ENCODE peak calls at places on chromosome 1, in seven cellular contexts. V is IMR-90, Y is H1, L is H9, H is mesenchymal stem cell, G is neuronal stem cell, O is trophoblast cell. N is an unnamed sample.

GRCh38 chr1:230067871-230068814 is 1.1 kb downstream of the GALNT2 start:
- DNase-seq in V (no peak), Y (no peak), L (no peak), H (peak; percentile 54), G (peak; percentile 45), O (peak; percentile 49), N (peak; percentile 68)

GRCh38 chr1:59445040-59445439 is 148.1 kb downstream of the FGGY start:
- DNase-seq in V (no peak), Y (no peak), L (no peak), H (peak; percentile 6), G (no peak), O (peak; percentile 33), N (peak; percentile 12)

GRCh38 chr1:168054117-168054516 is 82.6 kb downstream of the GPR161 start:
- DNase-seq in V (no peak), Y (no peak), L (no peak), H (no peak), G (no peak), O (no peak), N (no peak)

GRCh38 chr1:54372978-54373377 is 33.2 kb downstream of the SSBP3 start:
- DNase-seq in V (no peak), Y (no peak), L (no peak), H (no peak), G (no peak), O (no peak), N (no peak)

GRCh38 chr1:43872280-43872679 is 61.3 kb upstream of the ARTN start:
- DNase-seq in V (no peak), Y (no peak), L (no peak), H (no peak), G (no peak), O (peak; percentile 45), N (no peak)

GRCh38 chr1:153801786-153802697 is 26.8 kb downstream of the SLC27A3 start:
- DNase-seq in V (no peak), Y (no peak), L (no peak), H (no peak), G (no peak), O (no peak), N (no peak)

GRCh38 chr1:217273866-217274265 is 357.0 kb downstream of the GPATCH2 start:
- DNase-seq in V (peak; percentile 58), Y (no peak), L (no peak), H (peak; percentile 51), G (no peak), O (peak; percentile 75), N (no peak)

GRCh38 chr1:236426215-236426614 is 32.1 kb downstream of the EDARADD start:
- DNase-seq in V (no peak), Y (no peak), L (no peak), H (no peak), G (no peak), O (no peak), N (no peak)

GRCh38 chr1:50959303-50959912 is 659 bp downstream of the FAF1 start:
- DNase-seq in V (peak; percentile 37), Y (no peak), L (no peak), H (peak; percentile 59), G (no peak), O (peak; percentile 66), N (peak; percentile 55)

GRCh38 chr1:233006582-233006981 is 56.2 kb downstream of the NTPCR start:
- DNase-seq in V (peak; percentile 16), Y (no peak), L (no peak), H (peak; percentile 77), G (no peak), O (no peak), N (no peak)

GRCh38 chr1:91552596-91552995 is 51.9 kb downstream of the CDC7 start:
- DNase-seq in V (no peak), Y (no peak), L (no peak), H (no peak), G (no peak), O (no peak), N (no peak)

GRCh38 chr1:91549041-91549735 is 48.5 kb downstream of the CDC7 start:
- DNase-seq in V (no peak), Y (no peak), L (no peak), H (no peak), G (no peak), O (no peak), N (no peak)

GRCh38 chr1:91553196-91553595 is 52.5 kb downstream of the CDC7 start:
- DNase-seq in V (peak; percentile 80), Y (no peak), L (no peak), H (peak; percentile 71), G (no peak), O (peak; percentile 58), N (no peak)

GRCh38 chr1:91550961-91551360 is 50.3 kb downstream of the CDC7 start:
- DNase-seq in V (no peak), Y (no peak), L (no peak), H (no peak), G (no peak), O (no peak), N (no peak)

GRCh38 chr1:91552091-91552490 is 51.4 kb downstream of the CDC7 start:
- DNase-seq in V (peak; percentile 43), Y (no peak), L (no peak), H (peak; percentile 14), G (no peak), O (no peak), N (no peak)
- H3K4ac ChIP-seq in V (no peak overlapping the region), Y (no peak overlapping the region), L (no peak overlapping the region), H (no peak overlapping the region), G (no peak overlapping the region), O (no peak overlapping the region), N (no peak overlapping the region)

GRCh38 chr1:40653851-40654537 is 11.5 kb downstream of the RIMS3 start:
- DNase-seq in V (no peak), Y (no peak), L (peak; percentile 73), H (no peak), G (peak; percentile 49), O (no peak), N (peak; percentile 69)
- H3K9ac ChIP-seq in V (no peak overlapping the region), Y (peak overlapping the region; percentile 75), L (no peak overlapping the region), H (no peak overlapping the region), G (peak overlapping the region; percentile 60), O (no peak overlapping the region), N (peak overlapping the region; percentile 47)

DNA sequence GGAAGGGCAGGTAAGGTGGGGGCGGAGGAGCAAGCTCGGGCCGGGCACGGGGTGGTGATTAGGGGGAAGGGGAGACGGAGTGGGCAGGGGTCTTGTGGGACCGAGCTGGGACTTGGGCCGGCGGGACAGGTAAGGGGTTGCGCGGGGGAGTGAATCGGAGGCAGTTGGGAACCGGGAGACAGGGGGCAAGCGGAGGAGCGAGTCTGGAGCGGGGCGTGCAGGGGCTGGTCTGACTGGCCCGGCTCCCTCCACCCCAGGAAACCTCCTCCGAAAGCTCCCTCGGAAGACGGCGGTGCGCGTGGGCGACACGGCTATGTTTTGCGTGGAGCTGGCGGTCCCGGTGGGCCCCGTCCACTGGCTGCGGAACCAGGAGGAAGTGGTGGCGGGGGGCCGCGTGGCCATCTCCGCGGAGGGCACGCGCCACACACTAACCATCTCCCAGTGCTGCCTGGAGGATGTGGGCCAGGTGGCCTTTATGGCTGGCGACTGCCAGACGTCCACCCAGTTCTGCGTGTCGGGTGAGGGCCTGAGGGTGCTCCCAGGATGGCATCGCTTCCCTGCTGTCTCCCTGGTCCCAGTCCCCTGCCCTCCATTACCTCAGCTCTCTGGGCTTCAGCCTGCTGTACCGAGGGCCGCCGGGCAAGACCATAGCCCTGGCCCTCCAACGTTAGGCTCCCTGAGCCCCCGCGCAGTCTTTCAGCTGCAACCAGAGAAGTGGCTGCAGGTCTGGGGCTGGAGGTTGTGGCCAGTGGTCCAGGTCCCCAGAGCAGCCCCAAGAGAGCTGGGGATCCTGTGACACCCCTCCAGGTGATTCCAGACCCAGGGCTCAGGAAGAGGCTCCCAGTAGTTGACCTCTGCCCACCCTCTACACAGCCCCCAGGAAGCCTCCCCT is 6.3 kb downstream of the OBSCN start:
- DNase-seq in V (no peak), Y (no peak), L (no peak), H (no peak), G (no peak), O (no peak), N (no peak)
- H3K4ac ChIP-seq in V (peak overlapping the region; percentile 40), Y (peak overlapping the region; percentile 97), L (no peak overlapping the region), H (peak overlapping the region; percentile 20), G (peak overlapping the region; percentile 76), O (no peak overlapping the region), N (no peak overlapping the region)

GRCh38 chr1:112675728-112676381 is 1.4 kb downstream of the MOV10 start:
- DNase-seq in V (peak; percentile 35), Y (no peak), L (no peak), H (peak; percentile 31), G (no peak), O (no peak), N (no peak)
- H3K9ac ChIP-seq in V (peak overlapping the region; percentile 89), Y (peak overlapping the region; percentile 83), L (peak overlapping the region; percentile 79), H (peak overlapping the region; percentile 96), G (peak overlapping the region; percentile 91), O (peak overlapping the region; percentile 48), N (peak overlapping the region; percentile 88)